ENCODE peak calls at places on chromosomes 12 and 14, in six cellular contexts. One of them, this sample, is unnamed.

GRCh38 chr14:65290830-65291229 is 121.7 kb upstream of the FUT8 start:
- DNase-seq in psoas muscle: no peak
- DNase-seq in tibial artery: no peak
- DNase-seq in lung: no peak
- DNase-seq in prostate gland: no peak
- DNase-seq in AG04450: no peak
- DNase-seq in this sample: peak; percentile 95

GRCh38 chr12:107200394-107200793 is 107.0 kb upstream of the CRY1 start:
- DNase-seq in psoas muscle: no peak
- DNase-seq in tibial artery: no peak
- DNase-seq in lung: no peak
- DNase-seq in prostate gland: no peak
- DNase-seq in AG04450: peak; percentile 62
- DNase-seq in this sample: peak; percentile 94

GRCh38 chr14:66709292-66709691 is 201.3 kb downstream of the GPHN start:
- DNase-seq in psoas muscle: no peak
- DNase-seq in tibial artery: no peak
- DNase-seq in lung: no peak
- DNase-seq in prostate gland: no peak
- DNase-seq in AG04450: no peak
- DNase-seq in this sample: peak; percentile 51

GRCh38 chr12:119988440-119988787 is 622 bp upstream of the BICDL1 start:
- DNase-seq in psoas muscle: no peak
- DNase-seq in tibial artery: no peak
- DNase-seq in lung: no peak
- DNase-seq in prostate gland: no peak
- DNase-seq in AG04450: peak; percentile 3
- DNase-seq in this sample: no peak

GRCh38 chr12:82725741-82726140 is 39.0 kb downstream of the TMTC2 start:
- DNase-seq in psoas muscle: no peak
- DNase-seq in tibial artery: no peak
- DNase-seq in lung: no peak
- DNase-seq in prostate gland: no peak
- DNase-seq in AG04450: no peak
- DNase-seq in this sample: no peak

GRCh38 chr12:107317751-107318553 is 224.6 kb upstream of the CRY1 start:
- DNase-seq in psoas muscle: peak; percentile 90
- DNase-seq in tibial artery: peak; percentile 49
- DNase-seq in lung: peak; percentile 85
- DNase-seq in prostate gland: peak; percentile 94
- DNase-seq in AG04450: peak; percentile 74
- DNase-seq in this sample: peak; percentile 72

GRCh38 chr14:53882684-53883083 is 73.9 kb downstream of the BMP4 start:
- DNase-seq in psoas muscle: no peak
- DNase-seq in tibial artery: no peak
- DNase-seq in lung: no peak
- DNase-seq in prostate gland: no peak
- DNase-seq in AG04450: no peak
- DNase-seq in this sample: no peak

GRCh38 chr12:32051511-32052299 is 54.9 kb upstream of the BICD1 start:
- DNase-seq in psoas muscle: no peak
- DNase-seq in tibial artery: no peak
- DNase-seq in lung: no peak
- DNase-seq in prostate gland: no peak
- DNase-seq in AG04450: peak; percentile 60
- DNase-seq in this sample: peak; percentile 89

GRCh38 chr12:53232641-53233538 is 881 bp upstream of the RARG start:
- DNase-seq in psoas muscle: peak; percentile 62
- DNase-seq in tibial artery: peak; percentile 74
- DNase-seq in lung: no peak
- DNase-seq in prostate gland: peak; percentile 52
- DNase-seq in AG04450: no peak
- DNase-seq in this sample: peak; percentile 73

GRCh38 chr14:38662781-38663180 is 406.9 kb upstream of the CLEC14A start:
- DNase-seq in psoas muscle: no peak
- DNase-seq in tibial artery: no peak
- DNase-seq in lung: no peak
- DNase-seq in prostate gland: no peak
- DNase-seq in AG04450: no peak
- DNase-seq in this sample: no peak

GRCh38 chr14:103398427-103399195 is 13.4 kb downstream of the MARK3 start:
- DNase-seq in psoas muscle: no peak
- DNase-seq in tibial artery: no peak
- DNase-seq in lung: no peak
- DNase-seq in prostate gland: no peak
- DNase-seq in AG04450: no peak
- DNase-seq in this sample: no peak

GRCh38 chr14:58765375-58765774 is 127.6 kb downstream of the DACT1 start:
- DNase-seq in psoas muscle: no peak
- DNase-seq in tibial artery: no peak
- DNase-seq in lung: no peak
- DNase-seq in prostate gland: no peak
- DNase-seq in AG04450: no peak
- DNase-seq in this sample: no peak

GRCh38 chr14:69107407-69108003 is 45.4 kb downstream of the DCAF5 start:
- DNase-seq in psoas muscle: no peak
- DNase-seq in tibial artery: no peak
- DNase-seq in lung: peak; percentile 49
- DNase-seq in prostate gland: peak; percentile 54
- DNase-seq in AG04450: peak; percentile 51
- DNase-seq in this sample: peak; percentile 64

GRCh38 chr12:124745891-124746570 is 117.6 kb downstream of the SCARB1 start:
- DNase-seq in psoas muscle: peak; percentile 96
- DNase-seq in tibial artery: peak; percentile 95
- DNase-seq in lung: peak; percentile 88
- DNase-seq in prostate gland: peak; percentile 92
- DNase-seq in AG04450: no peak
- DNase-seq in this sample: peak; percentile 51

GRCh38 chr12:11823043-11823442 is 173.6 kb downstream of the ETV6 start:
- DNase-seq in psoas muscle: no peak
- DNase-seq in tibial artery: no peak
- DNase-seq in lung: no peak
- DNase-seq in prostate gland: no peak
- DNase-seq in AG04450: peak; percentile 44
- DNase-seq in this sample: no peak

GRCh38 chr12:53867216-53868012 is 71.2 kb upstream of the HOXC13 start:
- DNase-seq in psoas muscle: no peak
- DNase-seq in tibial artery: no peak
- DNase-seq in lung: no peak
- DNase-seq in prostate gland: no peak
- DNase-seq in AG04450: no peak
- DNase-seq in this sample: peak; percentile 58

GRCh38 chr14:59370158-59370557 is 95.0 kb downstream of the GPR135 start:
- DNase-seq in psoas muscle: no peak
- DNase-seq in tibial artery: no peak
- DNase-seq in lung: no peak
- DNase-seq in prostate gland: no peak
- DNase-seq in AG04450: no peak
- DNase-seq in this sample: no peak

GRCh38 chr12:45464699-45465098 is 248.8 kb downstream of the ANO6 start:
- DNase-seq in psoas muscle: no peak
- DNase-seq in tibial artery: no peak
- DNase-seq in lung: no peak
- DNase-seq in prostate gland: no peak
- DNase-seq in AG04450: no peak
- DNase-seq in this sample: no peak

GRCh38 chr12:72288436-72288835 is 16.3 kb downstream of the TRHDE start:
- DNase-seq in psoas muscle: no peak
- DNase-seq in tibial artery: no peak
- DNase-seq in lung: no peak
- DNase-seq in prostate gland: no peak
- DNase-seq in AG04450: no peak
- DNase-seq in this sample: no peak

GRCh38 chr14:37655418-37655817 is 60.0 kb downstream of the TTC6 start:
- DNase-seq in psoas muscle: no peak
- DNase-seq in tibial artery: no peak
- DNase-seq in lung: no peak
- DNase-seq in prostate gland: no peak
- DNase-seq in AG04450: no peak
- DNase-seq in this sample: peak; percentile 39

GRCh38 chr12:6551496-6552139 is 4.2 kb downstream of the IFFO1 start:
- DNase-seq in psoas muscle: peak; percentile 76
- DNase-seq in tibial artery: no peak
- DNase-seq in lung: no peak
- DNase-seq in prostate gland: no peak
- DNase-seq in AG04450: no peak
- DNase-seq in this sample: peak; percentile 62

GRCh38 chr12:8996682-8997405 is 7.5 kb downstream of the KLRG1 start:
- DNase-seq in psoas muscle: no peak
- DNase-seq in tibial artery: no peak
- DNase-seq in lung: no peak
- DNase-seq in prostate gland: no peak
- DNase-seq in AG04450: no peak
- DNase-seq in this sample: peak; percentile 43

GRCh38 chr14:50047274-50047676 is 69.1 kb downstream of the VCPKMT start:
- DNase-seq in psoas muscle: no peak
- DNase-seq in tibial artery: peak; percentile 31
- DNase-seq in lung: no peak
- DNase-seq in prostate gland: peak; percentile 48
- DNase-seq in AG04450: no peak
- DNase-seq in this sample: no peak

GRCh38 chr14:103109789-103110415 is 13.4 kb upstream of the TNFAIP2 start:
- DNase-seq in psoas muscle: peak; percentile 82
- DNase-seq in tibial artery: no peak
- DNase-seq in lung: no peak
- DNase-seq in prostate gland: no peak
- DNase-seq in AG04450: peak; percentile 65
- DNase-seq in this sample: no peak

GRCh38 chr12:27814411-27814810 is 34.4 kb upstream of the MANSC4 start:
- DNase-seq in psoas muscle: no peak
- DNase-seq in tibial artery: no peak
- DNase-seq in lung: no peak
- DNase-seq in prostate gland: no peak
- DNase-seq in AG04450: no peak
- DNase-seq in this sample: peak; percentile 13

GRCh38 chr14:74333909-74334308 is 14.4 kb upstream of the VRTN start:
- DNase-seq in psoas muscle: no peak
- DNase-seq in tibial artery: no peak
- DNase-seq in lung: no peak
- DNase-seq in prostate gland: no peak
- DNase-seq in AG04450: peak; percentile 62
- DNase-seq in this sample: peak; percentile 74

GRCh38 chr14:96016761-96017160 is 22.4 kb upstream of the C14orf132 start:
- DNase-seq in psoas muscle: no peak
- DNase-seq in tibial artery: no peak
- DNase-seq in lung: no peak
- DNase-seq in prostate gland: no peak
- DNase-seq in AG04450: no peak
- DNase-seq in this sample: no peak

DNA sequence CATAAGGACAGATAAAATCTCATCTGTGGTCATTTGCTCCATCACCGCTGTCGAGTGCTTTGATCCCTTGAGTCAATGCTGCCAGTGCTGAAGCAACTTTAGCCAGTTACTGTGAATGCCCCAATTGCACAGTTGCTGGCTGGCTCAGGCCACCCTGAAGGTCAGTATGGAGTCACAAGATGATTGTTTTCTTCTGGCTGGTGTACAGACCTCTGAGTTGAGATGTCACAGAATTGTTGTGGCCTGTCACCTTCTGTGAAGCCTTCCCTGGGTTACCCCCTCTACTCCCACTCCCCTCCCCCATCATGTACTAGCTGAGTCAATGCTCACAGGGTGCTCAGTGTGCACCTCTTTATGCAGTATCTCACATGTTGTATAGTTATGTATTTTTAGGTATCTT is 92.9 kb downstream of the PELI2 start:
- DNase-seq in psoas muscle: no peak
- DNase-seq in tibial artery: no peak
- DNase-seq in lung: no peak
- DNase-seq in prostate gland: no peak
- DNase-seq in AG04450: no peak
- DNase-seq in this sample: no peak
- H3K27me3 ChIP-seq in psoas muscle: no peaks in the 10 kb centered on the region
- H3K27me3 ChIP-seq in tibial artery: no peaks in the 10 kb centered on the region
- H3K27me3 ChIP-seq in lung: no peaks in the 10 kb centered on the region
- H3K27me3 ChIP-seq in prostate gland: no peaks in the 10 kb centered on the region
- H3K27me3 ChIP-seq in AG04450: no peaks in the 10 kb centered on the region
- H3K27me3 ChIP-seq in this sample: peaks cover under 1% of the 10 kb centered on the region

GRCh38 chr12:126994599-126994998 is 1272.4 kb upstream of the TMEM132C start:
- DNase-seq in psoas muscle: no peak
- DNase-seq in tibial artery: no peak
- DNase-seq in lung: no peak
- DNase-seq in prostate gland: no peak
- DNase-seq in AG04450: no peak
- DNase-seq in this sample: no peak

GRCh38 chr12:126998747-126999285 is 1268.2 kb upstream of the TMEM132C start:
- DNase-seq in psoas muscle: no peak
- DNase-seq in tibial artery: no peak
- DNase-seq in lung: no peak
- DNase-seq in prostate gland: no peak
- DNase-seq in AG04450: no peak
- DNase-seq in this sample: no peak

DNA sequence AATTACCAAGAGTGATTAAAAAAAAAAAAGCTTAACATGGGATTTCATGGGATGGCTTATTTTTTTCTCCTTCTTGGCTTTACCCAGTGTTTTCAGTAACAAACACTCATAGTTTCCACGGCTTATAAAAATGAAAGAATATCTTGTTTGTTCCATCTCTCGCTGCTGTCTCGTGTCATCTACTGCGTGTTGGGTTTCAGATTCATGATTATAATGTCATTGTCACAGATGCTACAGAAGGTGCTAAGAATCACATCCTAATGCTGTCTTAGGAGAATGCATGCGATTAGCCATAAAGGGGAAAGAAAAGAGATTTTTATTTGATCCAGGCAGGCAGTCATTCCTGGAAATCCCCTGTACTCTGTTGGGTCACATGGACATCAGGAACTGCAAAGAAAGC is 1267.6 kb upstream of the TMEM132C start:
- DNase-seq in psoas muscle: no peak
- DNase-seq in tibial artery: no peak
- DNase-seq in lung: no peak
- DNase-seq in prostate gland: no peak
- DNase-seq in AG04450: no peak
- DNase-seq in this sample: no peak
- TF ChIP-seq CTCF in psoas muscle: no peak
- TF ChIP-seq CTCF in tibial artery: no peak
- TF ChIP-seq CTCF in lung: no peak
- TF ChIP-seq CTCF in prostate gland: no peak
- TF ChIP-seq CTCF in AG04450: no peak
- TF ChIP-seq CTCF in this sample: no peak

DNA sequence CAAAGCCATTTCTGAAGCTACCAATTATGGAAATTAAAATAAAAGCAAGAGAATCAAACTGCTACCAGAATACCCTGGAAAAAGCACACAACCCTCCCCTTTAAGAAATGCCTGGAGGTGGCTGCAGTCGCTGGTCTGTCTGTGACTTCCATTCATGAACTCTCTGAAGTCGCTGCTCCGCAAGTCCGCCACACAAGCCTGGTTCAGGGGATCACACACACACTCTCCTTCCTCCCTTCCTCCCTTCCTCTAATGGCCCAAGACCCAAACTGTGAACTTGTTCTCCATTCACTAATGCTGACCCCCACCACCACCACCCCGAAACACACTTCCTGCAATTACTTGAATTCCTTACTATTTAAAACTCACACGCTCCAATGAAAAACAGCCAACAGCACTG is 974 bp upstream of the LMO3 start:
- DNase-seq in psoas muscle: no peak
- DNase-seq in tibial artery: no peak
- DNase-seq in lung: no peak
- DNase-seq in prostate gland: no peak
- DNase-seq in AG04450: no peak
- DNase-seq in this sample: no peak
- H3K27me3 ChIP-seq in psoas muscle: no peaks in the 10 kb centered on the region
- H3K27me3 ChIP-seq in tibial artery: no peaks in the 10 kb centered on the region
- H3K27me3 ChIP-seq in lung: no peaks in the 10 kb centered on the region
- H3K27me3 ChIP-seq in prostate gland: no peaks in the 10 kb centered on the region
- H3K27me3 ChIP-seq in AG04450: peaks cover 4% of the 10 kb centered on the region
- H3K27me3 ChIP-seq in this sample: peaks cover 95% of the 10 kb centered on the region

GRCh38 chr14:34229140-34229539 is 232.9 kb downstream of the SPTSSA start:
- DNase-seq in psoas muscle: no peak
- DNase-seq in tibial artery: no peak
- DNase-seq in lung: no peak
- DNase-seq in prostate gland: no peak
- DNase-seq in AG04450: no peak
- DNase-seq in this sample: no peak
- TF ChIP-seq CTCF in psoas muscle: no peak
- TF ChIP-seq CTCF in tibial artery: no peak
- TF ChIP-seq CTCF in lung: no peak
- TF ChIP-seq CTCF in prostate gland: no peak
- TF ChIP-seq CTCF in AG04450: no peak
- TF ChIP-seq CTCF in this sample: no peak

This sample was measured in foreskin keratinocyte.